ENCODE peak calls at places on chromosomes 11 and 22, in seven cellular contexts. R, S, C, E, N, X and G are unnamed samples.

GRCh38 chr22:47332246-47332980 is 570.0 kb downstream of the TBC1D22A start:
- DNase-seq in N (no peak), R (no peak), S (no peak), E (no peak), C (no peak), X (no peak), G (no peak)

GRCh38 chr11:77175021-77175842 is 47.2 kb downstream of the MYO7A start:
- DNase-seq in N (no peak), C (no peak), S (no peak), X (no peak), R (no peak), E (no peak), G (no peak)

GRCh38 chr11:44753965-44754645 is 27.3 kb downstream of the TSPAN18 start:
- DNase-seq in E (no peak), X (no peak), R (no peak), S (no peak), N (no peak), C (no peak), G (no peak)

GRCh38 chr11:95788921-95789505 is 569 bp downstream of the FAM76B start:
- DNase-seq in R (peak), C (peak), X (no peak), S (no peak), N (peak), E (peak), G (peak)

GRCh38 chr11:70577948-70578347 is 179.6 kb downstream of the CTTN start:
- DNase-seq in R (no peak), S (no peak), E (no peak), X (peak), C (no peak), N (no peak), G (no peak)

GRCh38 chr22:49701380-49702067 is 126.1 kb downstream of the BRD1 start:
- DNase-seq in E (peak), R (no peak), N (no peak), X (no peak), C (no peak), S (no peak), G (no peak)

GRCh38 chr11:125942771-125943428 is 2.9 kb upstream of the VSIG10L2 start:
- DNase-seq in N (no peak), R (no peak), X (peak), S (no peak), C (no peak), E (no peak), G (no peak)

GRCh38 chr22:39979048-39979447 is 15.7 kb upstream of the FAM83F start:
- DNase-seq in R (no peak), C (no peak), S (no peak), X (no peak), N (no peak), E (no peak), G (no peak)

GRCh38 chr11:40202569-40202968 is 1256.9 kb downstream of the LRRC4C start:
- DNase-seq in R (no peak), S (no peak), C (no peak), N (no peak), X (no peak), E (no peak), G (no peak)

GRCh38 chr11:20589796-20590195 is 9.6 kb upstream of the SLC6A5 start:
- DNase-seq in X (no peak), C (no peak), S (no peak), R (no peak), N (no peak), E (no peak), G (peak)

GRCh38 chr11:13984616-13985474 is 22.3 kb downstream of the SPON1 start:
- DNase-seq in S (peak), E (peak), R (peak), C (no peak), N (no peak), X (no peak), G (no peak)

GRCh38 chr22:50620861-50621490 is 7.0 kb downstream of the ARSA start:
- DNase-seq in N (no peak), X (peak), C (peak), E (peak), R (no peak), S (no peak), G (no peak)

GRCh38 chr11:68328374-68329091 is 16.1 kb downstream of the LRP5 start:
- DNase-seq in E (no peak), S (peak), N (no peak), X (no peak), C (no peak), R (no peak), G (peak)

GRCh38 chr11:87463486-87464102 is 425.9 kb downstream of the TMEM135 start:
- DNase-seq in X (no peak), E (peak), C (no peak), S (peak), N (no peak), R (no peak), G (peak)

GRCh38 chr22:45083659-45084305 is 74.0 kb upstream of the PHF21B start:
- DNase-seq in C (peak), E (peak), R (peak), X (no peak), S (peak), N (no peak), G (no peak)

GRCh38 chr22:26259510-26259909 is 90.2 kb downstream of the SEZ6L start:
- DNase-seq in N (no peak), S (peak), C (no peak), X (no peak), E (peak), R (peak), G (peak)

GRCh38 chr22:26610072-26610958 is 7.5 kb downstream of the CRYBB1 start:
- DNase-seq in E (peak), X (no peak), C (peak), S (no peak), N (no peak), R (peak), G (no peak)

GRCh38 chr11:91730071-91730470 is 494.5 kb upstream of the FAT3 start:
- DNase-seq in E (no peak), S (no peak), N (no peak), X (no peak), R (no peak), C (no peak), G (peak)

GRCh38 chr11:42947405-42947804 is 364.4 kb upstream of the API5 start:
- DNase-seq in X (no peak), R (no peak), N (no peak), C (no peak), E (no peak), S (no peak), G (no peak)

GRCh38 chr11:77075425-77075905 is 8.7 kb downstream of the CAPN5 start:
- DNase-seq in C (no peak), E (no peak), X (peak), S (no peak), N (no peak), R (no peak), G (no peak)

GRCh38 chr11:46381836-46382643 is 571 bp downstream of the MDK start:
- DNase-seq in R (no peak), X (no peak), N (no peak), S (no peak), C (no peak), E (no peak), G (peak)